ENCODE peak calls at places on chromosomes 4 and X, in eight cellular contexts. One of them, this sample, is unnamed.
A peak's percentile ranks its signal among the peaks of the same experiment; 100 is the strongest.

GRCh38 chr4:39627413-39627812 is 11.3 kb downstream of the SMIM14 start:
- DNase-seq in upper lobe of right lung: no peak
- DNase-seq in activated T-helper 1 cell treated with anti-CD3 and anti-CD28 coated beads, Interleukin-12 subunit alpha, Interleukin-12 subunit beta, Interleukin-2, Interleukin-4 antibody, amounts not matched to agents 30 ng/mL and 10 ng/mL and 1 ng/mL, durations not matched to agents 14 hours and 24 hours and 36 hours: no peak
- DNase-seq in OCI-M1: no peak
- DNase-seq in mucosa of descending colon: no peak
- DNase-seq in AG08396: no peak
- DNase-seq in ovary: no peak
- DNase-seq in fibroblast of mammary gland: no peak
- DNase-seq in this sample: no peak

GRCh38 chrX:16651422-16651821 is 1.5 kb downstream of the S100G start:
- DNase-seq in fibroblast of mammary gland: no peak
- DNase-seq in activated T-helper 1 cell treated with anti-CD3 and anti-CD28 coated beads, Interleukin-12 subunit alpha, Interleukin-12 subunit beta, Interleukin-2, Interleukin-4 antibody, amounts not matched to agents 30 ng/mL and 10 ng/mL and 1 ng/mL, durations not matched to agents 14 hours and 24 hours and 36 hours: no peak
- DNase-seq in ovary: no peak
- DNase-seq in AG08396: no peak
- DNase-seq in OCI-M1: no peak
- DNase-seq in mucosa of descending colon: no peak
- DNase-seq in upper lobe of right lung: no peak
- DNase-seq in this sample: no peak

GRCh38 chr4:1194028-1194900 is 21.9 kb upstream of the SPON2 start:
- DNase-seq in AG08396: peak; percentile 71
- DNase-seq in ovary: peak; percentile 86
- DNase-seq in fibroblast of mammary gland: peak; percentile 64
- DNase-seq in OCI-M1: no peak
- DNase-seq in activated T-helper 1 cell treated with anti-CD3 and anti-CD28 coated beads, Interleukin-12 subunit alpha, Interleukin-12 subunit beta, Interleukin-2, Interleukin-4 antibody, amounts not matched to agents 30 ng/mL and 10 ng/mL and 1 ng/mL, durations not matched to agents 14 hours and 24 hours and 36 hours: no peak
- DNase-seq in upper lobe of right lung: peak; percentile 70
- DNase-seq in mucosa of descending colon: peak; percentile 35
- DNase-seq in this sample: no peak

GRCh38 chr4:184330008-184330400 is 112.3 kb upstream of the ENPP6 start:
- DNase-seq in activated T-helper 1 cell treated with anti-CD3 and anti-CD28 coated beads, Interleukin-12 subunit alpha, Interleukin-12 subunit beta, Interleukin-2, Interleukin-4 antibody, amounts not matched to agents 30 ng/mL and 10 ng/mL and 1 ng/mL, durations not matched to agents 14 hours and 24 hours and 36 hours: no peak
- DNase-seq in AG08396: no peak
- DNase-seq in fibroblast of mammary gland: no peak
- DNase-seq in mucosa of descending colon: no peak
- DNase-seq in OCI-M1: no peak
- DNase-seq in upper lobe of right lung: peak; percentile 84
- DNase-seq in ovary: no peak
- DNase-seq in this sample: peak; percentile 59

GRCh38 chrX:9133426-9133825 is 99.5 kb upstream of the FAM9B start:
- DNase-seq in upper lobe of right lung: no peak
- DNase-seq in fibroblast of mammary gland: peak; percentile 45
- DNase-seq in mucosa of descending colon: no peak
- DNase-seq in activated T-helper 1 cell treated with anti-CD3 and anti-CD28 coated beads, Interleukin-12 subunit alpha, Interleukin-12 subunit beta, Interleukin-2, Interleukin-4 antibody, amounts not matched to agents 30 ng/mL and 10 ng/mL and 1 ng/mL, durations not matched to agents 14 hours and 24 hours and 36 hours: no peak
- DNase-seq in AG08396: no peak
- DNase-seq in OCI-M1: no peak
- DNase-seq in ovary: no peak
- DNase-seq in this sample: no peak

GRCh38 chrX:42615161-42615563 is 162.8 kb downstream of the PPP1R2C start:
- DNase-seq in ovary: no peak
- DNase-seq in AG08396: no peak
- DNase-seq in upper lobe of right lung: no peak
- DNase-seq in fibroblast of mammary gland: peak; percentile 4
- DNase-seq in OCI-M1: peak; percentile 10
- DNase-seq in activated T-helper 1 cell treated with anti-CD3 and anti-CD28 coated beads, Interleukin-12 subunit alpha, Interleukin-12 subunit beta, Interleukin-2, Interleukin-4 antibody, amounts not matched to agents 30 ng/mL and 10 ng/mL and 1 ng/mL, durations not matched to agents 14 hours and 24 hours and 36 hours: no peak
- DNase-seq in mucosa of descending colon: peak; percentile 78
- DNase-seq in this sample: peak; percentile 13

GRCh38 chr4:165991325-165992180 is 118.5 kb downstream of the TLL1 start:
- DNase-seq in fibroblast of mammary gland: peak; percentile 22
- DNase-seq in activated T-helper 1 cell treated with anti-CD3 and anti-CD28 coated beads, Interleukin-12 subunit alpha, Interleukin-12 subunit beta, Interleukin-2, Interleukin-4 antibody, amounts not matched to agents 30 ng/mL and 10 ng/mL and 1 ng/mL, durations not matched to agents 14 hours and 24 hours and 36 hours: no peak
- DNase-seq in ovary: no peak
- DNase-seq in AG08396: no peak
- DNase-seq in upper lobe of right lung: no peak
- DNase-seq in mucosa of descending colon: no peak
- DNase-seq in OCI-M1: no peak
- DNase-seq in this sample: no peak

GRCh38 chr4:105126311-105127153 is 20.1 kb upstream of the TET2 start:
- DNase-seq in fibroblast of mammary gland: peak; percentile 22
- DNase-seq in OCI-M1: no peak
- DNase-seq in upper lobe of right lung: no peak
- DNase-seq in AG08396: no peak
- DNase-seq in ovary: no peak
- DNase-seq in mucosa of descending colon: no peak
- DNase-seq in activated T-helper 1 cell treated with anti-CD3 and anti-CD28 coated beads, Interleukin-12 subunit alpha, Interleukin-12 subunit beta, Interleukin-2, Interleukin-4 antibody, amounts not matched to agents 30 ng/mL and 10 ng/mL and 1 ng/mL, durations not matched to agents 14 hours and 24 hours and 36 hours: no peak
- DNase-seq in this sample: no peak

GRCh38 chr4:153789741-153790651 is 1.1 kb upstream of the SFRP2 start:
- DNase-seq in upper lobe of right lung: no peak
- DNase-seq in AG08396: no peak
- DNase-seq in fibroblast of mammary gland: peak; percentile 76
- DNase-seq in OCI-M1: no peak
- DNase-seq in mucosa of descending colon: no peak
- DNase-seq in ovary: no peak
- DNase-seq in activated T-helper 1 cell treated with anti-CD3 and anti-CD28 coated beads, Interleukin-12 subunit alpha, Interleukin-12 subunit beta, Interleukin-2, Interleukin-4 antibody, amounts not matched to agents 30 ng/mL and 10 ng/mL and 1 ng/mL, durations not matched to agents 14 hours and 24 hours and 36 hours: no peak
- DNase-seq in this sample: no peak

GRCh38 chr4:23015821-23016220 is 323.1 kb downstream of the GBA3 start:
- DNase-seq in mucosa of descending colon: no peak
- DNase-seq in upper lobe of right lung: no peak
- DNase-seq in activated T-helper 1 cell treated with anti-CD3 and anti-CD28 coated beads, Interleukin-12 subunit alpha, Interleukin-12 subunit beta, Interleukin-2, Interleukin-4 antibody, amounts not matched to agents 30 ng/mL and 10 ng/mL and 1 ng/mL, durations not matched to agents 14 hours and 24 hours and 36 hours: no peak
- DNase-seq in OCI-M1: no peak
- DNase-seq in fibroblast of mammary gland: no peak
- DNase-seq in ovary: no peak
- DNase-seq in AG08396: no peak
- DNase-seq in this sample: no peak

GRCh38 chr4:103904126-103904525 is 184.3 kb upstream of the TACR3 start:
- DNase-seq in upper lobe of right lung: no peak
- DNase-seq in AG08396: no peak
- DNase-seq in activated T-helper 1 cell treated with anti-CD3 and anti-CD28 coated beads, Interleukin-12 subunit alpha, Interleukin-12 subunit beta, Interleukin-2, Interleukin-4 antibody, amounts not matched to agents 30 ng/mL and 10 ng/mL and 1 ng/mL, durations not matched to agents 14 hours and 24 hours and 36 hours: no peak
- DNase-seq in fibroblast of mammary gland: peak; percentile 86
- DNase-seq in mucosa of descending colon: no peak
- DNase-seq in ovary: no peak
- DNase-seq in OCI-M1: no peak
- DNase-seq in this sample: no peak

GRCh38 chrX:31499120-31499519 is 427.3 kb upstream of the FTHL17 start:
- DNase-seq in OCI-M1: no peak
- DNase-seq in AG08396: no peak
- DNase-seq in activated T-helper 1 cell treated with anti-CD3 and anti-CD28 coated beads, Interleukin-12 subunit alpha, Interleukin-12 subunit beta, Interleukin-2, Interleukin-4 antibody, amounts not matched to agents 30 ng/mL and 10 ng/mL and 1 ng/mL, durations not matched to agents 14 hours and 24 hours and 36 hours: no peak
- DNase-seq in upper lobe of right lung: no peak
- DNase-seq in fibroblast of mammary gland: peak; percentile 65
- DNase-seq in mucosa of descending colon: no peak
- DNase-seq in ovary: no peak
- DNase-seq in this sample: no peak

GRCh38 chr4:3276961-3277360 is 15.9 kb upstream of the RGS12 start:
- DNase-seq in mucosa of descending colon: no peak
- DNase-seq in fibroblast of mammary gland: peak; percentile 7
- DNase-seq in activated T-helper 1 cell treated with anti-CD3 and anti-CD28 coated beads, Interleukin-12 subunit alpha, Interleukin-12 subunit beta, Interleukin-2, Interleukin-4 antibody, amounts not matched to agents 30 ng/mL and 10 ng/mL and 1 ng/mL, durations not matched to agents 14 hours and 24 hours and 36 hours: no peak
- DNase-seq in upper lobe of right lung: no peak
- DNase-seq in OCI-M1: no peak
- DNase-seq in ovary: no peak
- DNase-seq in AG08396: peak; percentile 89
- DNase-seq in this sample: no peak

GRCh38 chrX:140762061-140762460 is 52.5 kb downstream of the LINC00632 start:
- DNase-seq in fibroblast of mammary gland: peak; percentile 76
- DNase-seq in activated T-helper 1 cell treated with anti-CD3 and anti-CD28 coated beads, Interleukin-12 subunit alpha, Interleukin-12 subunit beta, Interleukin-2, Interleukin-4 antibody, amounts not matched to agents 30 ng/mL and 10 ng/mL and 1 ng/mL, durations not matched to agents 14 hours and 24 hours and 36 hours: no peak
- DNase-seq in AG08396: peak; percentile 36
- DNase-seq in ovary: no peak
- DNase-seq in mucosa of descending colon: peak; percentile 28
- DNase-seq in upper lobe of right lung: no peak
- DNase-seq in OCI-M1: peak; percentile 65
- DNase-seq in this sample: peak; percentile 39

GRCh38 chrX:103687696-103688191 is 1.2 kb upstream of the MORF4L2 start:
- DNase-seq in mucosa of descending colon: peak; percentile 74
- DNase-seq in ovary: peak; percentile 74
- DNase-seq in OCI-M1: peak; percentile 87
- DNase-seq in upper lobe of right lung: peak; percentile 72
- DNase-seq in fibroblast of mammary gland: peak; percentile 83
- DNase-seq in AG08396: peak; percentile 50
- DNase-seq in activated T-helper 1 cell treated with anti-CD3 and anti-CD28 coated beads, Interleukin-12 subunit alpha, Interleukin-12 subunit beta, Interleukin-2, Interleukin-4 antibody, amounts not matched to agents 30 ng/mL and 10 ng/mL and 1 ng/mL, durations not matched to agents 14 hours and 24 hours and 36 hours: peak; percentile 25
- DNase-seq in this sample: peak; percentile 38

GRCh38 chr4:33160126-33160525 is 2440.0 kb downstream of the PCDH7 start:
- DNase-seq in AG08396: no peak
- DNase-seq in mucosa of descending colon: no peak
- DNase-seq in OCI-M1: peak; percentile 81
- DNase-seq in ovary: no peak
- DNase-seq in fibroblast of mammary gland: peak; percentile 71
- DNase-seq in upper lobe of right lung: no peak
- DNase-seq in activated T-helper 1 cell treated with anti-CD3 and anti-CD28 coated beads, Interleukin-12 subunit alpha, Interleukin-12 subunit beta, Interleukin-2, Interleukin-4 antibody, amounts not matched to agents 30 ng/mL and 10 ng/mL and 1 ng/mL, durations not matched to agents 14 hours and 24 hours and 36 hours: no peak
- DNase-seq in this sample: peak; percentile 13

GRCh38 chrX:52031371-52031770 is 37.6 kb downstream of the MAGED4B start:
- DNase-seq in AG08396: no peak
- DNase-seq in fibroblast of mammary gland: no peak
- DNase-seq in ovary: no peak
- DNase-seq in OCI-M1: no peak
- DNase-seq in activated T-helper 1 cell treated with anti-CD3 and anti-CD28 coated beads, Interleukin-12 subunit alpha, Interleukin-12 subunit beta, Interleukin-2, Interleukin-4 antibody, amounts not matched to agents 30 ng/mL and 10 ng/mL and 1 ng/mL, durations not matched to agents 14 hours and 24 hours and 36 hours: no peak
- DNase-seq in mucosa of descending colon: no peak
- DNase-seq in upper lobe of right lung: no peak
- DNase-seq in this sample: no peak

GRCh38 chr4:173171098-173171497 is 2.5 kb downstream of the GALNT7 start:
- DNase-seq in upper lobe of right lung: no peak
- DNase-seq in activated T-helper 1 cell treated with anti-CD3 and anti-CD28 coated beads, Interleukin-12 subunit alpha, Interleukin-12 subunit beta, Interleukin-2, Interleukin-4 antibody, amounts not matched to agents 30 ng/mL and 10 ng/mL and 1 ng/mL, durations not matched to agents 14 hours and 24 hours and 36 hours: no peak
- DNase-seq in OCI-M1: peak; percentile 81
- DNase-seq in ovary: no peak
- DNase-seq in fibroblast of mammary gland: peak; percentile 53
- DNase-seq in mucosa of descending colon: no peak
- DNase-seq in AG08396: peak; percentile 57
- DNase-seq in this sample: no peak

GRCh38 chrX:24498181-24498580 is 33.1 kb downstream of the PDK3 start:
- DNase-seq in AG08396: peak; percentile 14
- DNase-seq in fibroblast of mammary gland: peak; percentile 7
- DNase-seq in mucosa of descending colon: peak; percentile 22
- DNase-seq in OCI-M1: peak; percentile 48
- DNase-seq in ovary: no peak
- DNase-seq in activated T-helper 1 cell treated with anti-CD3 and anti-CD28 coated beads, Interleukin-12 subunit alpha, Interleukin-12 subunit beta, Interleukin-2, Interleukin-4 antibody, amounts not matched to agents 30 ng/mL and 10 ng/mL and 1 ng/mL, durations not matched to agents 14 hours and 24 hours and 36 hours: no peak
- DNase-seq in upper lobe of right lung: no peak
- DNase-seq in this sample: no peak

GRCh38 chr4:108213308-108213707 is 44.6 kb upstream of the LEF1 start:
- DNase-seq in ovary: no peak
- DNase-seq in AG08396: no peak
- DNase-seq in fibroblast of mammary gland: no peak
- DNase-seq in upper lobe of right lung: no peak
- DNase-seq in OCI-M1: no peak
- DNase-seq in mucosa of descending colon: no peak
- DNase-seq in activated T-helper 1 cell treated with anti-CD3 and anti-CD28 coated beads, Interleukin-12 subunit alpha, Interleukin-12 subunit beta, Interleukin-2, Interleukin-4 antibody, amounts not matched to agents 30 ng/mL and 10 ng/mL and 1 ng/mL, durations not matched to agents 14 hours and 24 hours and 36 hours: no peak
- DNase-seq in this sample: no peak

GRCh38 chr4:1207603-1208265 is 35.4 kb upstream of the SPON2 start:
- DNase-seq in OCI-M1: no peak
- DNase-seq in AG08396: peak; percentile 90
- DNase-seq in upper lobe of right lung: peak; percentile 81
- DNase-seq in fibroblast of mammary gland: peak; percentile 90
- DNase-seq in mucosa of descending colon: peak; percentile 59
- DNase-seq in ovary: peak; percentile 90
- DNase-seq in activated T-helper 1 cell treated with anti-CD3 and anti-CD28 coated beads, Interleukin-12 subunit alpha, Interleukin-12 subunit beta, Interleukin-2, Interleukin-4 antibody, amounts not matched to agents 30 ng/mL and 10 ng/mL and 1 ng/mL, durations not matched to agents 14 hours and 24 hours and 36 hours: no peak
- DNase-seq in this sample: no peak

GRCh38 chr4:1639299-1639868 is 44.7 kb downstream of the FAM53A start:
- DNase-seq in ovary: no peak
- DNase-seq in fibroblast of mammary gland: no peak
- DNase-seq in AG08396: no peak
- DNase-seq in OCI-M1: no peak
- DNase-seq in upper lobe of right lung: no peak
- DNase-seq in mucosa of descending colon: no peak
- DNase-seq in activated T-helper 1 cell treated with anti-CD3 and anti-CD28 coated beads, Interleukin-12 subunit alpha, Interleukin-12 subunit beta, Interleukin-2, Interleukin-4 antibody, amounts not matched to agents 30 ng/mL and 10 ng/mL and 1 ng/mL, durations not matched to agents 14 hours and 24 hours and 36 hours: no peak
- DNase-seq in this sample: no peak

GRCh38 chr4:183256343-183256742 is 63.7 kb downstream of the CLDN22 start:
- DNase-seq in AG08396: no peak
- DNase-seq in OCI-M1: no peak
- DNase-seq in activated T-helper 1 cell treated with anti-CD3 and anti-CD28 coated beads, Interleukin-12 subunit alpha, Interleukin-12 subunit beta, Interleukin-2, Interleukin-4 antibody, amounts not matched to agents 30 ng/mL and 10 ng/mL and 1 ng/mL, durations not matched to agents 14 hours and 24 hours and 36 hours: no peak
- DNase-seq in mucosa of descending colon: no peak
- DNase-seq in fibroblast of mammary gland: no peak
- DNase-seq in ovary: no peak
- DNase-seq in upper lobe of right lung: no peak
- DNase-seq in this sample: no peak

GRCh38 chr4:89420507-89420906 is 112.9 kb upstream of the GPRIN3 start:
- DNase-seq in fibroblast of mammary gland: peak; percentile 53
- DNase-seq in AG08396: no peak
- DNase-seq in ovary: no peak
- DNase-seq in activated T-helper 1 cell treated with anti-CD3 and anti-CD28 coated beads, Interleukin-12 subunit alpha, Interleukin-12 subunit beta, Interleukin-2, Interleukin-4 antibody, amounts not matched to agents 30 ng/mL and 10 ng/mL and 1 ng/mL, durations not matched to agents 14 hours and 24 hours and 36 hours: no peak
- DNase-seq in OCI-M1: no peak
- DNase-seq in upper lobe of right lung: no peak
- DNase-seq in mucosa of descending colon: no peak
- DNase-seq in this sample: no peak

GRCh38 chr4:5824635-5825034 is 68.3 kb downstream of the CRMP1 start:
- DNase-seq in mucosa of descending colon: no peak
- DNase-seq in AG08396: peak; percentile 70
- DNase-seq in fibroblast of mammary gland: peak; percentile 59
- DNase-seq in activated T-helper 1 cell treated with anti-CD3 and anti-CD28 coated beads, Interleukin-12 subunit alpha, Interleukin-12 subunit beta, Interleukin-2, Interleukin-4 antibody, amounts not matched to agents 30 ng/mL and 10 ng/mL and 1 ng/mL, durations not matched to agents 14 hours and 24 hours and 36 hours: no peak
- DNase-seq in ovary: no peak
- DNase-seq in upper lobe of right lung: no peak
- DNase-seq in OCI-M1: peak; percentile 31
- DNase-seq in this sample: no peak

GRCh38 chrX:11670316-11670715 is 4.6 kb upstream of the ARHGAP6 start:
- DNase-seq in OCI-M1: no peak
- DNase-seq in upper lobe of right lung: no peak
- DNase-seq in ovary: no peak
- DNase-seq in AG08396: no peak
- DNase-seq in mucosa of descending colon: no peak
- DNase-seq in activated T-helper 1 cell treated with anti-CD3 and anti-CD28 coated beads, Interleukin-12 subunit alpha, Interleukin-12 subunit beta, Interleukin-2, Interleukin-4 antibody, amounts not matched to agents 30 ng/mL and 10 ng/mL and 1 ng/mL, durations not matched to agents 14 hours and 24 hours and 36 hours: no peak
- DNase-seq in fibroblast of mammary gland: no peak
- DNase-seq in this sample: no peak

GRCh38 chrX:103329991-103330390 is at the start of gene TCEAL7:
- DNase-seq in mucosa of descending colon: peak; percentile 5
- DNase-seq in AG08396: no peak
- DNase-seq in ovary: peak; percentile 53
- DNase-seq in OCI-M1: no peak
- DNase-seq in activated T-helper 1 cell treated with anti-CD3 and anti-CD28 coated beads, Interleukin-12 subunit alpha, Interleukin-12 subunit beta, Interleukin-2, Interleukin-4 antibody, amounts not matched to agents 30 ng/mL and 10 ng/mL and 1 ng/mL, durations not matched to agents 14 hours and 24 hours and 36 hours: no peak
- DNase-seq in upper lobe of right lung: no peak
- DNase-seq in fibroblast of mammary gland: peak; percentile 49
- DNase-seq in this sample: no peak

GRCh38 chrX:17635231-17635630 is 102.1 kb upstream of the SCML1 start:
- DNase-seq in activated T-helper 1 cell treated with anti-CD3 and anti-CD28 coated beads, Interleukin-12 subunit alpha, Interleukin-12 subunit beta, Interleukin-2, Interleukin-4 antibody, amounts not matched to agents 30 ng/mL and 10 ng/mL and 1 ng/mL, durations not matched to agents 14 hours and 24 hours and 36 hours: no peak
- DNase-seq in AG08396: no peak
- DNase-seq in OCI-M1: no peak
- DNase-seq in upper lobe of right lung: no peak
- DNase-seq in fibroblast of mammary gland: no peak
- DNase-seq in mucosa of descending colon: no peak
- DNase-seq in ovary: no peak
- DNase-seq in this sample: no peak